ENCODE peak calls at places on chromosome 1, in nine cellular contexts. L is H9, T is cardiac fibroblast, O is right atrium auricular region, Q is IMR-90, S is neural crest cell, Z is RWPE2, F is brain microvascular endothelial cell, I is fibroblast of lung. H is an unnamed sample.

GRCh38 chr1:117003253-117003875 is 1.8 kb downstream of the CD101 start:
- DNase-seq in S (no peak), I (no peak), F (no peak), Z (no peak), O (no peak), T (no peak), Q (no peak), L (no peak), H (no peak)

GRCh38 chr1:226485192-226485591 is 63.4 kb upstream of the STUM start:
- DNase-seq in L (no peak), Q (no peak), O (no peak), Z (no peak), I (no peak), F (no peak), S (no peak), T (no peak), H (no peak)

GRCh38 chr1:64246294-64246917 is 43.0 kb downstream of the UBE2U start:
- DNase-seq in I (peak; percentile 74), T (peak; percentile 65), L (no peak), F (no peak), Q (peak; percentile 59), O (no peak), S (no peak), Z (no peak), H (no peak)

GRCh38 chr1:224456637-224456953 is 22.0 kb upstream of the WDR26 start:
- DNase-seq in I (no peak), L (no peak), O (no peak), F (no peak), T (no peak), Z (no peak), S (no peak), Q (no peak), H (no peak)

GRCh38 chr1:186093437-186093836 is 281.6 kb downstream of the TPR start:
- DNase-seq in L (no peak), F (peak; percentile 29), S (no peak), T (peak; percentile 52), Q (peak; percentile 38), Z (no peak), I (no peak), O (no peak), H (no peak)

GRCh38 chr1:111832521-111833155 is 76.9 kb downstream of the DDX20 start:
- DNase-seq in Q (no peak), L (no peak), T (no peak), F (no peak), O (no peak), I (no peak), S (no peak), Z (no peak), H (no peak)

GRCh38 chr1:110390096-110390495 is 730 bp downstream of the SLC16A4 start:
- DNase-seq in L (no peak), O (peak; percentile 75), Q (peak; percentile 89), S (no peak), T (peak; percentile 70), F (peak; percentile 86), Z (no peak), I (peak; percentile 84), H (no peak)

GRCh38 chr1:176693697-176694329 is 230.8 kb downstream of the PAPPA2 start:
- DNase-seq in O (no peak), T (peak; percentile 7), I (peak; percentile 67), Z (no peak), F (no peak), L (no peak), S (no peak), Q (peak; percentile 6), H (no peak)

GRCh38 chr1:59072017-59072947 is 224.6 kb upstream of the FGGY start:
- DNase-seq in S (no peak), T (no peak), Z (no peak), Q (peak; percentile 4), O (no peak), I (no peak), L (peak; percentile 65), F (no peak), H (no peak)

GRCh38 chr1:201605385-201605747 is 66.4 kb downstream of the NAV1 start:
- DNase-seq in I (no peak), L (no peak), S (no peak), O (no peak), Q (peak; percentile 15), F (peak; percentile 27), T (no peak), Z (no peak), H (no peak)

GRCh38 chr1:15355968-15356621 is 53.6 kb upstream of the EFHD2 start:
- DNase-seq in Z (no peak), I (peak; percentile 35), S (no peak), F (peak; percentile 58), Q (peak; percentile 61), T (no peak), L (no peak), O (no peak), H (no peak)

GRCh38 chr1:183472488-183473285 is at the start of gene SMG7:
- DNase-seq in L (peak; percentile 44), Z (peak; percentile 70), S (peak; percentile 37), Q (peak; percentile 12), F (no peak), O (no peak), T (peak; percentile 24), I (no peak), H (peak; percentile 97)

GRCh38 chr1:88016947-88017346 is 667.1 kb upstream of the PKN2 start:
- DNase-seq in Q (no peak), T (no peak), L (no peak), F (no peak), S (no peak), I (no peak), Z (no peak), O (no peak), H (no peak)

GRCh38 chr1:8817413-8818324 is at the start of gene RERE:
- DNase-seq in Q (peak; percentile 91), F (peak; percentile 84), S (peak; percentile 96), Z (peak; percentile 86), T (peak; percentile 97), L (peak; percentile 90), I (peak; percentile 93), O (peak; percentile 94), H (peak; percentile 96)

GRCh38 chr1:24112381-24113169 is 640 bp upstream of the MYOM3 start:
- DNase-seq in O (peak; percentile 79), L (peak; percentile 72), Q (peak; percentile 65), S (no peak), F (peak; percentile 70), Z (no peak), I (peak; percentile 70), T (peak; percentile 78), H (peak; percentile 88)

GRCh38 chr1:35507947-35508346 is 49.3 kb downstream of the KIAA0319L start:
- DNase-seq in L (no peak), F (no peak), O (no peak), I (no peak), Q (no peak), S (no peak), Z (no peak), T (no peak), H (no peak)

GRCh38 chr1:35506960-35507901 is 50.0 kb downstream of the KIAA0319L start:
- DNase-seq in Q (no peak), L (no peak), O (no peak), Z (no peak), T (no peak), F (no peak), S (no peak), I (no peak), H (no peak)

GRCh38 chr1:35505911-35506798 is 51.0 kb downstream of the KIAA0319L start:
- DNase-seq in F (peak; percentile 92), O (no peak), I (peak; percentile 81), S (no peak), Z (no peak), Q (peak; percentile 59), L (no peak), T (peak; percentile 89), H (no peak)

GRCh38 chr1:35511305-35511704 is 45.9 kb downstream of the KIAA0319L start:
- DNase-seq in Q (no peak), I (no peak), Z (no peak), F (no peak), L (no peak), T (no peak), S (no peak), O (no peak), H (no peak)

GRCh38 chr1:35509558-35509957 is 47.6 kb downstream of the KIAA0319L start:
- DNase-seq in T (no peak), Z (no peak), I (no peak), O (no peak), Q (no peak), S (no peak), L (no peak), F (no peak), H (no peak)
- TF ChIP-seq CTCF in T (no peak), Z (no peak), I (no peak), O (no peak), Q (no peak), S (no peak), L (no peak), F (no peak), H (no peak)

GRCh38 chr1:34346128-34346527 is 169.4 kb downstream of the C1orf94 start:
- DNase-seq in Q (no peak), F (no peak), I (no peak), T (no peak), S (no peak), O (no peak), Z (no peak), L (no peak), H (no peak)

GRCh38 chr1:34341896-34342295 is 165.2 kb downstream of the C1orf94 start:
- DNase-seq in F (no peak), T (no peak), Z (no peak), O (no peak), L (no peak), I (no peak), S (no peak), Q (no peak), H (no peak)

DNA sequence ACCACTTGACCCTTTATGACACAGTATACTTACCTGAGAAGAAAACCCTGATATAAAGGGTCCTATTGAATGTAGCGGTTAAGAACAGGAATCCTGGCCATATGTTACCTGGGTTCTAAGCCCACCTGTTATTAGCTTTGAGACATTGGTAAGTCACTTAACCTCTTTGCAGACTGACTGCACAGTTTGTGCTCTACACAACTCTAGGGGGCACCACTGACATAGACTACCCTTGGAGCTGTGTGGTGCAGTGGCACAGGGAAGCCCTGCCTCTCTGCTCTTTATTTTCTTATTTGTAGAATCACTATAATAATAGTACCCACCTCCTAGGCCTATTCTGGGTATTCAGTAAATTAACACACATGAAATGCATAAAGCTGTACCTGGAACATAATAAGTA is 165.6 kb downstream of the C1orf94 start:
- DNase-seq in F (no peak), T (no peak), Z (no peak), L (no peak), I (no peak), S (no peak), O (no peak), Q (no peak), H (no peak)
- TF ChIP-seq CTCF in F (no peak), T (no peak), Z (no peak), L (peak; percentile 45), I (no peak), S (no peak), O (no peak), Q (no peak), H (no peak)

GRCh38 chr1:155504207-155504606 is 58.4 kb downstream of the ASH1L start:
- DNase-seq in S (no peak), I (peak; percentile 50), O (no peak), Q (peak; percentile 42), T (peak; percentile 60), L (no peak), Z (no peak), F (peak; percentile 12), H (no peak)
- TF ChIP-seq CTCF in S (peak; percentile 54), I (peak; percentile 43), O (no peak), Q (peak; percentile 46), T (peak; percentile 45), L (peak; percentile 35), Z (peak; percentile 43), F (peak; percentile 48), H (peak; percentile 75)

GRCh38 chr1:119670898-119671297 is 22.8 kb upstream of the ZNF697 start:
- DNase-seq in T (no peak), Z (no peak), Q (no peak), I (no peak), S (no peak), L (no peak), O (no peak), F (no peak), H (no peak)
- TF ChIP-seq CTCF in T (no peak), Z (no peak), Q (no peak), I (no peak), S (no peak), L (no peak), O (no peak), F (no peak), H (no peak)